ENCODE peak calls at places on chromosome 1, in four cellular contexts. J is HEK293T; G is activated CD4-positive, alpha-beta T cell treated with anti-CD3 and anti-CD28 coated beads for 24 hours; I is activated T-helper 9 cell treated with anti-CD3 and anti-CD28 coated beads, Interleukin-2, amount 50 U/mL, for 16 hours. P is an unnamed sample.

GRCh38 chr1:119924948-119925898 is 28.9 kb upstream of the ADAM30 start:
- DNase-seq in J (no peak), G (no peak), I (no peak), P (no peak)

GRCh38 chr1:44407430-44408180 is 2.5 kb downstream of the RNF220 start:
- DNase-seq in J (no peak), G (no peak), I (no peak), P (no peak)

GRCh38 chr1:93753766-93754763 is 72.4 kb upstream of the BCAR3 start:
- DNase-seq in J (no peak), G (no peak), I (no peak), P (no peak)

GRCh38 chr1:205183676-205184335 is 27.7 kb downstream of the DSTYK start:
- DNase-seq in J (no peak), G (no peak), I (no peak), P (no peak)

GRCh38 chr1:53346007-53346813 is 18.3 kb upstream of the LRP8 start:
- DNase-seq in J (no peak), G (no peak), I (no peak), P (no peak)

GRCh38 chr1:50666849-50667248 is 243.6 kb upstream of the DMRTA2 start:
- DNase-seq in J (no peak), G (no peak), I (no peak), P (no peak)

GRCh38 chr1:42013881-42014470 is 95.3 kb upstream of the HIVEP3 start:
- DNase-seq in J (no peak), G (no peak), I (no peak), P (no peak)

GRCh38 chr1:204858381-204858821 is 12.3 kb upstream of the NFASC start:
- DNase-seq in J (no peak), G (no peak), I (no peak), P (no peak)

GRCh38 chr1:8398086-8398485 is 80.2 kb downstream of the SLC45A1 start:
- DNase-seq in J (no peak), G (no peak), I (no peak), P (no peak)

GRCh38 chr1:87600848-87601247 is 272.2 kb downstream of the LMO4 start:
- DNase-seq in J (no peak), G (no peak), I (no peak), P (no peak)

GRCh38 chr1:226497276-226497833 is 51.2 kb upstream of the STUM start:
- DNase-seq in J (no peak), G (no peak), I (no peak), P (no peak)

GRCh38 chr1:4045397-4046010 is 145.4 kb upstream of the C1orf174 start:
- DNase-seq in J (no peak), G (no peak), I (no peak), P (no peak)

GRCh38 chr1:13832536-13832935 is 132.5 kb downstream of the PRDM2 start:
- DNase-seq in J (no peak), G (no peak), I (no peak), P (no peak)

GRCh38 chr1:5971471-5972197 is 20.6 kb downstream of the NPHP4 start:
- DNase-seq in J (no peak), G (no peak), I (no peak), P (no peak)

GRCh38 chr1:150072959-150073358 is 5.4 kb downstream of the VPS45 start:
- DNase-seq in J (no peak), G (no peak), I (no peak), P (no peak)

GRCh38 chr1:16017461-16018303 is at the start of gene HSPB7:
- DNase-seq in J (peak; percentile 39), G (no peak), I (no peak), P (no peak)

GRCh38 chr1:171263915-171264314 is 15.6 kb downstream of the FMO1 start:
- DNase-seq in J (no peak), G (no peak), I (no peak), P (no peak)

GRCh38 chr1:202088216-202088615 is 34.5 kb upstream of the GPR37L1 start:
- DNase-seq in J (peak; percentile 9), G (no peak), I (no peak), P (no peak)

GRCh38 chr1:61162513-61163274 is 80.3 kb downstream of the NFIA start:
- DNase-seq in J (no peak), G (no peak), I (no peak), P (no peak)

GRCh38 chr1:98920441-98921110 is 84.1 kb downstream of the PLPPR5 start:
- DNase-seq in J (no peak), G (no peak), I (no peak), P (no peak)

GRCh38 chr1:89989791-89990190 is 5.1 kb upstream of the ZNF326 start:
- DNase-seq in J (no peak), G (no peak), I (no peak), P (no peak)

GRCh38 chr1:202123336-202123813 is 658 bp downstream of the GPR37L1 start:
- DNase-seq in J (no peak), G (no peak), I (no peak), P (no peak)

GRCh38 chr1:171431994-171432393 is 53.3 kb upstream of the PRRC2C start:
- DNase-seq in J (no peak), G (no peak), I (no peak), P (no peak)

GRCh38 chr1:42730988-42731387 is 9.0 kb downstream of the CLDN19 start:
- DNase-seq in J (no peak), G (peak; percentile 42), I (peak; percentile 14), P (no peak)

GRCh38 chr1:54012862-54013261 is 5.1 kb downstream of the LDLRAD1 start:
- DNase-seq in J (no peak), G (no peak), I (no peak), P (no peak)

GRCh38 chr1:201650608-201650933 is 111.6 kb downstream of the NAV1 start:
- DNase-seq in J (no peak), G (no peak), I (no peak), P (no peak)

P was measured in NK-92 treated with Interleukin-12 subunit alpha and Interleukin-12 subunit beta, amount 100 ng/mL, for 24 hours.